ENCODE peak calls at places on chromosomes 5 and 9, in ten cellular contexts. T is HFF-Myc, X is lower leg skin, Z is lung, I is fibroblast of lung, P is suprapubic skin, O is AG04450, U is IMR-90, Q is heart right ventricle, J is choroid plexus epithelial cell. V is an unnamed sample.

GRCh38 chr5:115461506-115462290 is 82.9 kb downstream of the FEM1C start:
- DNase-seq in Q (no peak), T (peak), J (peak), P (no peak), X (no peak), U (peak), Z (no peak), O (peak), I (peak), V (peak)

GRCh38 chr9:91690540-91691249 is 259.3 kb downstream of the ROR2 start:
- DNase-seq in O (no peak), Z (no peak), I (no peak), J (no peak), T (no peak), X (no peak), P (no peak), U (no peak), Q (no peak), V (no peak)

GRCh38 chr5:167479796-167480195 is 811.6 kb upstream of the WWC1 start:
- DNase-seq in Z (no peak), U (no peak), T (no peak), J (no peak), Q (no peak), X (no peak), I (peak), P (no peak), O (no peak), V (no peak)

GRCh38 chr5:67021522-67022316 is 174.9 kb downstream of the CD180 start:
- DNase-seq in Z (no peak), X (no peak), T (no peak), I (peak), J (peak), P (no peak), O (no peak), Q (no peak), U (peak), V (no peak)

GRCh38 chr9:72315510-72316287 is 49.3 kb downstream of the ZFAND5 start:
- DNase-seq in Q (no peak), P (peak), O (no peak), X (no peak), T (peak), U (peak), I (peak), Z (peak), J (peak), V (peak)

GRCh38 chr5:125411163-125412050 is 665.0 kb upstream of the ZNF608 start:
- DNase-seq in U (peak), X (no peak), Z (no peak), O (no peak), P (peak), Q (peak), T (peak), J (peak), I (peak), V (no peak)

GRCh38 chr9:89363921-89364663 is 45.8 kb downstream of the SECISBP2 start:
- DNase-seq in Z (no peak), U (no peak), O (no peak), Q (no peak), I (no peak), J (no peak), X (peak), P (peak), T (no peak), V (no peak)

GRCh38 chr5:157267766-157268480 is 2.0 kb downstream of the CYFIP2 start:
- DNase-seq in Z (no peak), J (no peak), Q (peak), T (no peak), O (no peak), P (no peak), U (no peak), X (no peak), I (no peak), V (no peak)

GRCh38 chr9:122383992-122384461 is 13.2 kb downstream of the PTGS1 start:
- DNase-seq in Q (no peak), J (peak), Z (no peak), X (peak), P (no peak), O (no peak), I (peak), T (peak), U (peak), V (no peak)

GRCh38 chr5:139696167-139696893 is 48.2 kb downstream of the CXXC5 start:
- DNase-seq in Z (no peak), O (no peak), Q (no peak), I (no peak), T (no peak), J (peak), P (peak), X (no peak), U (no peak), V (no peak)

GRCh38 chr9:132546148-132547051 is 36.0 kb upstream of the BARHL1 start:
- DNase-seq in I (peak), U (no peak), J (peak), Z (no peak), P (no peak), O (no peak), X (no peak), T (no peak), Q (peak), V (no peak)

GRCh38 chr5:92553326-92553725 is 1027.7 kb downstream of the NR2F1-AS1 start:
- DNase-seq in P (no peak), I (no peak), U (no peak), J (peak), O (no peak), Q (no peak), T (no peak), Z (no peak), X (no peak), V (no peak)

GRCh38 chr5:190366-191035 is 794 bp upstream of the LRRC14B start:
- DNase-seq in U (no peak), X (peak), O (no peak), I (no peak), J (no peak), Z (no peak), P (no peak), Q (no peak), T (no peak), V (no peak)

GRCh38 chr5:82375488-82376294 is 97.5 kb upstream of the RPS23 start:
- DNase-seq in Z (no peak), Q (no peak), P (no peak), I (peak), J (no peak), O (no peak), X (no peak), U (no peak), T (no peak), V (no peak)

GRCh38 chr9:134304306-134304705 is 21.9 kb upstream of the RXRA start:
- DNase-seq in X (no peak), J (no peak), O (no peak), Q (no peak), Z (no peak), T (no peak), P (peak), I (no peak), U (no peak), V (no peak)

GRCh38 chr9:17856995-17857394 is 278.1 kb downstream of the SH3GL2 start:
- DNase-seq in T (no peak), O (no peak), Z (no peak), I (no peak), U (no peak), Q (no peak), P (no peak), X (no peak), J (no peak), V (no peak)

GRCh38 chr5:132591140-132591539 is 34.4 kb downstream of the RAD50 start:
- DNase-seq in X (no peak), Z (no peak), J (peak), P (no peak), I (peak), U (peak), T (no peak), Q (no peak), O (no peak), V (no peak)
- TF ChIP-seq CTCF in X (no peak), Z (no peak), J (peak), P (no peak), I (no peak), U (peak), T (no peak), Q (no peak), O (peak), V (no peak)

DNA sequence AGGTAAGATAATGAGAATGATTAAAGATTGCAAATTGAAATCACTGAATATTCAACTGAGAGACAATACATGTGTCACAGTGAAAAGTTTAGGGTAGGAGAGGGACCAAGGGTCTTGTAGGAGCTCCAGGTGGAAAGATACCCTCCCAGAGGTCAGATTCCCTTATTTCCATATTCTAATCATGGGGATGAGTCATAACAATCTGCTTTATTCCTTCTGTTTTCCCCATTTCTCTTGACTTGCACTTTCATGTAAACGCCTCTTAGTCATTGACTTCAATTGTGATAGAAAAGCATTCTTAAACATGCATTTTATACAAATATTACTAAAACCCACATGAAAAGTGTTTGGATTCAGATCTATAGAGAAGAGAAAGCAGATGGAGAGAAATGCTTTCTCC is 81.3 kb upstream of the CTSL start:
- DNase-seq in Z (no peak), I (peak), T (no peak), X (no peak), Q (no peak), U (no peak), O (no peak), P (no peak), J (no peak), V (no peak)
- TF ChIP-seq CTCF in Z (no peak), I (no peak), T (no peak), X (no peak), Q (no peak), U (no peak), O (no peak), P (no peak), J (no peak), V (no peak)

GRCh38 chr5:55766408-55766807 is 28.5 kb downstream of the DDX4 start:
- DNase-seq in O (no peak), T (no peak), I (no peak), Q (no peak), J (no peak), P (no peak), Z (no peak), X (no peak), U (no peak), V (no peak)

GRCh38 chr5:55758714-55759113 is 20.9 kb downstream of the DDX4 start:
- DNase-seq in T (no peak), Z (no peak), J (no peak), O (no peak), U (no peak), Q (no peak), I (no peak), P (no peak), X (no peak), V (no peak)

GRCh38 chr5:55758231-55758630 is 20.4 kb downstream of the DDX4 start:
- DNase-seq in X (no peak), Z (no peak), Q (no peak), O (no peak), T (no peak), P (no peak), I (no peak), U (no peak), J (no peak), V (no peak)

GRCh38 chr5:55768279-55768678 is 30.4 kb downstream of the DDX4 start:
- DNase-seq in O (no peak), Q (no peak), P (no peak), Z (no peak), I (no peak), U (no peak), X (no peak), J (no peak), T (no peak), V (no peak)

GRCh38 chr5:55763736-55764420 is 26.0 kb downstream of the DDX4 start:
- DNase-seq in T (no peak), P (no peak), I (no peak), Q (no peak), J (no peak), X (no peak), Z (no peak), U (no peak), O (no peak), V (no peak)
- TF ChIP-seq CTCF in T (no peak), P (no peak), I (no peak), Q (no peak), J (no peak), X (no peak), Z (no peak), U (no peak), O (no peak), V (no peak)

DNA sequence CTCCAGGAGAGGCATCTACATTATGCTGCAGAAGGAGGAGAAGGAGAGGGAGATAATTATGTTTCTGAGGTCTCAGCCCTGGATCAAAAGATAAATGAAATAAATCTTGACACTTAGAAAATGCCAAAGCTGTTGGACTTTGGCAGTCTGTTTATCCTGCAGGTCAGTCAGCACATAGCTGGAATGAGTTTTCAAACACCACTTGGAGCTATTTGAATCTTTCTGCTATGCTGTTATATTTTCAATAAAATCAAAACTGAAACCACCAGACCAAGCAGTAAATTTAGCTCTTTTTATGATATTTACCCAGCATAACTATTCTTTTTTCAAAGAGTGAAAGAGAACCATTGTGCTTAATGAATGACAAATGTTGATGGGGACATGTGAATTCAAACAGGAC is 505.1 kb upstream of the ITGA1 start:
- DNase-seq in O (no peak), I (no peak), U (no peak), J (no peak), Q (no peak), P (no peak), T (no peak), Z (no peak), X (no peak), V (no peak)
- TF ChIP-seq CTCF in O (no peak), I (no peak), U (no peak), J (no peak), Q (no peak), P (no peak), T (no peak), Z (no peak), X (no peak), V (no peak)

DNA sequence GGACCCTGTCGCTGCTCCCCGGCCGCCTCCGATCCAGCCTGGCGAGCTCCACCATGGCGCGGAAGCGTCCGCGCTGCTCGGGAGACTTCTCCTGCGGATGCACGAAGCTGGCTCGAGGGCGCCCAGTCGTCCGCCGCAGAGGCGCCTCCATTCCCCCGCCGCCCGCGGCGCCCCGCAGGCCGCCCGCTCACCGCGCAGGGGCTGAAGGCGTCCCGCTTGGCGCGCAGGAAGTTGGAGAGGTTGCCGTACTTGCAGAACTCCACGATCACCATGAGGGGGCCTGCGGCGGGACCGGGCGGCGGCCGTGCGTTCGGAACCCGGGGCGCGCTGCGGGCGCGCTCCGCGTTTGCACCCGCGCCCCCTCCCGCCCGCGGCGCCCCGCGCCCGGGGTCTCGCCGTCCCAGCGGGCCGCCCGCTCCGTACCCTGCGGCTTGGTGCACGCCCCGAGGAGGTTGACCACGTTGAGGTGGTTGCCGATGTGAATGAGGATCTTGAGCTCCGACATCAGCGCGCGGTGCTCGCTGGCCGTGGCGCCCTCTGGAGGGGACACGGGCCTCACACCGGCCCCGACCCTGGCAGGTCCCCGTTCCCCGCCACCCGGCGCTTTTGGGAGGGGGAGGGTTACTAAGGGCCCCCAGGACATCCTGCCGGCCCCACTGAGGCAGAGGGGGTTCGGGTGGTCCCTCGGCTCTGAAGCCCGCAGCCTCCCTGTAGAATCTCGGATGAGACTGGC is 27.7 kb upstream of the SCGB3A1 start:
- DNase-seq in U (peak), O (no peak), I (peak), J (peak), T (no peak), P (no peak), Q (no peak), Z (no peak), X (no peak), V (no peak)
- TF ChIP-seq CTCF in U (peak), O (peak), I (no peak), J (peak), T (peak), P (no peak), Q (peak), Z (peak), X (no peak), V (peak)

GRCh38 chr5:79023323-79023722 is 38.2 kb upstream of the ARSB start:
- DNase-seq in T (no peak), I (no peak), U (no peak), Q (no peak), Z (no peak), J (no peak), P (no peak), X (no peak), O (no peak), V (no peak)
- TF ChIP-seq CTCF in T (no peak), I (no peak), U (no peak), Q (no peak), Z (no peak), J (no peak), P (no peak), X (no peak), O (no peak), V (no peak)

GRCh38 chr9:137390553-137391410 is 32.2 kb downstream of the EXD3 start:
- DNase-seq in I (no peak), P (no peak), O (no peak), T (no peak), Z (no peak), Q (no peak), X (no peak), J (no peak), U (no peak), V (no peak)
- TF ChIP-seq CTCF in I (no peak), P (no peak), O (no peak), T (no peak), Z (no peak), Q (no peak), X (no peak), J (no peak), U (no peak), V (no peak)

GRCh38 chr5:142110046-142110531 is 1.5 kb downstream of the NDFIP1 start:
- DNase-seq in J (peak), U (peak), Z (no peak), I (peak), X (no peak), O (no peak), P (no peak), T (no peak), Q (no peak), V (no peak)
- TF ChIP-seq CTCF in J (peak), U (no peak), Z (no peak), I (peak), X (no peak), O (no peak), P (no peak), T (no peak), Q (no peak), V (peak)

DNA sequence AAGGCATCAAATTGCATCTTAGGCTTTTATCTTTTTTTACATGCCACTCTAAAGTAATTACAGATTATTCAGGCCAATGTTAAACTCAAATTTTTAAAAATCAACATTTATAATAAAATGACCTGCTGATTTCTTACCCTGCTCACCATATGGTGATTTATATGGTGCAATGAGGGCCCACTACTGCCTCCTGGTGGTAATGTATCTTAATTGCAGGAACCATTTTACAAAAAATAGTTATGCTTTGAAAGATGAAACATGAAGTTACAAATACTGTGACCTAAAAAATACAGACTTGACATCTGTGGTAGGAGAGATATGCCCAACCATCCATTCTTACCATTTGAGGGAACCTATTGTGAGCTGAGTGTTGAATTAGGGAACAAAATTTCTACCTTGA is 292.6 kb upstream of the TAS2R1 start:
- DNase-seq in O (no peak), Q (no peak), J (no peak), Z (no peak), I (no peak), U (no peak), X (no peak), P (no peak), T (no peak), V (no peak)
- TF ChIP-seq CTCF in O (peak), Q (no peak), J (peak), Z (no peak), I (peak), U (no peak), X (no peak), P (no peak), T (peak), V (no peak)

V was measured in AG09319.